ENCODE peak calls at places on chromosomes 4 and X, in nine cellular contexts. T is pancreas; P is dorsolateral prefrontal cortex; A is spleen; S is CD4-positive, alpha-beta memory T cell; D is OCI-LY7; W is cardiac muscle cell; Y is fibroblast of lung; R is CD8-positive, alpha-beta T cell. E is an unnamed sample.

GRCh38 chr4:15354790-15355418 is 72.9 kb upstream of the C1QTNF7 start:
- DNase-seq in S (no peak), A (no peak), T (no peak), W (no peak), P (no peak), R (no peak), D (peak), Y (peak), E (peak)

GRCh38 chr4:72374156-72374555 is 194.9 kb downstream of the ADAMTS3 start:
- DNase-seq in P (no peak), T (no peak), A (no peak), S (no peak), W (no peak), D (no peak), R (no peak), Y (no peak), E (no peak)

GRCh38 chr4:88900432-88900831 is 156.6 kb downstream of the FAM13A start:
- DNase-seq in W (no peak), D (no peak), P (no peak), T (no peak), Y (peak), A (no peak), S (no peak), R (no peak), E (no peak)

GRCh38 chr4:46730075-46730474 is 179.0 kb downstream of the COX7B2 start:
- DNase-seq in P (no peak), D (no peak), R (no peak), W (no peak), T (no peak), S (no peak), Y (no peak), A (no peak), E (no peak)

GRCh38 chrX:143139681-143140080 is 114.0 kb downstream of the SPANXN4 start:
- DNase-seq in D (no peak), P (no peak), W (no peak), S (no peak), Y (no peak), R (no peak), A (no peak), T (no peak), E (no peak)

GRCh38 chr4:119172223-119172622 is 36.6 kb downstream of the MYOZ2 start:
- DNase-seq in Y (no peak), D (no peak), A (no peak), T (no peak), W (no peak), R (no peak), P (no peak), S (no peak), E (no peak)

GRCh38 chr4:6960154-6960553 is 50.5 kb downstream of the TBC1D14 start:
- DNase-seq in A (no peak), S (no peak), T (no peak), R (no peak), P (no peak), W (no peak), Y (no peak), D (no peak), E (no peak)

GRCh38 chrX:85359051-85359450 is 20.4 kb downstream of the POF1B start:
- DNase-seq in P (no peak), R (no peak), A (no peak), W (no peak), D (no peak), Y (no peak), T (no peak), S (no peak), E (no peak)

GRCh38 chr4:52912608-52913007 is 50.5 kb downstream of the RASL11B start:
- DNase-seq in T (no peak), Y (no peak), W (no peak), D (no peak), S (no peak), P (no peak), R (no peak), A (no peak), E (no peak)

GRCh38 chr4:3372933-3373465 is 68.8 kb upstream of the HGFAC start:
- DNase-seq in T (no peak), P (no peak), D (no peak), R (no peak), A (peak), Y (no peak), W (no peak), S (peak), E (peak)

GRCh38 chr4:3229964-3230363 is 19.0 kb upstream of the MSANTD1 start:
- DNase-seq in T (no peak), R (no peak), P (no peak), Y (no peak), S (no peak), A (peak), D (no peak), W (no peak), E (no peak)

GRCh38 chr4:145881991-145882390 is 56.6 kb downstream of the ZNF827 start:
- DNase-seq in S (no peak), P (no peak), D (peak), T (peak), A (no peak), Y (no peak), W (no peak), R (no peak), E (no peak)

GRCh38 chr4:1196421-1197183 is 24.2 kb upstream of the SPON2 start:
- DNase-seq in Y (no peak), P (peak), S (no peak), W (no peak), D (no peak), T (peak), R (no peak), A (no peak), E (no peak)

GRCh38 chr4:169397762-169398161 is 127.0 kb upstream of the SH3RF1 start:
- DNase-seq in T (no peak), Y (peak), S (no peak), A (no peak), D (no peak), R (no peak), W (no peak), P (no peak), E (no peak)

GRCh38 chrX:7088968-7089615 is 58.4 kb upstream of the STS start:
- DNase-seq in P (no peak), T (no peak), S (peak), Y (no peak), A (peak), W (peak), D (peak), R (no peak), E (no peak)

GRCh38 chr4:63580796-63581475 is 828.3 kb downstream of the TECRL start:
- DNase-seq in D (no peak), R (no peak), S (no peak), T (no peak), P (no peak), Y (no peak), W (no peak), A (no peak), E (no peak)

GRCh38 chr4:92477309-92477708 is 173.5 kb downstream of the GRID2 start:
- DNase-seq in Y (no peak), W (no peak), T (no peak), D (no peak), P (no peak), R (no peak), A (no peak), S (no peak), E (no peak)

GRCh38 chr4:66034671-66035070 is 364.4 kb upstream of the EPHA5 start:
- DNase-seq in D (no peak), P (no peak), R (no peak), A (no peak), Y (no peak), T (no peak), S (no peak), W (no peak), E (no peak)

GRCh38 chrX:24619647-24620046 is 27.5 kb downstream of the PCYT1B start:
- DNase-seq in R (no peak), T (no peak), Y (peak), D (no peak), S (no peak), W (peak), A (no peak), P (no peak), E (no peak)

GRCh38 chrX:65595460-65595876 is 60.9 kb upstream of the LAS1L start:
- DNase-seq in W (peak), A (peak), R (peak), D (peak), T (peak), P (peak), S (peak), Y (peak), E (peak)

GRCh38 chr4:118816538-118817177 is 19.3 kb downstream of the SEC24D start:
- DNase-seq in R (no peak), Y (peak), D (no peak), S (no peak), A (no peak), P (no peak), W (no peak), T (no peak), E (no peak)

GRCh38 chr4:40200881-40201797 is 4.3 kb downstream of the RHOH start:
- DNase-seq in T (no peak), S (peak), P (no peak), Y (peak), A (no peak), D (peak), W (no peak), R (no peak), E (no peak)

GRCh38 chrX:75038925-75039324 is 113.7 kb upstream of the NEXMIF start:
- DNase-seq in Y (peak), W (peak), A (no peak), S (peak), D (peak), R (no peak), P (no peak), T (no peak), E (no peak)

GRCh38 chrX:40402771-40403533 is 177.8 kb upstream of the ATP6AP2 start:
- DNase-seq in D (no peak), R (no peak), P (no peak), S (no peak), A (no peak), Y (peak), T (no peak), W (no peak), E (peak)

GRCh38 chr4:181548873-181549541 is 694.2 kb upstream of the TENM3 start:
- DNase-seq in P (no peak), R (no peak), Y (peak), T (no peak), A (no peak), W (no peak), D (no peak), S (no peak), E (no peak)

GRCh38 chrX:72351606-72352338 is 46.1 kb upstream of the CITED1 start:
- DNase-seq in R (no peak), Y (peak), P (no peak), W (no peak), S (no peak), T (no peak), D (no peak), A (no peak), E (no peak)

GRCh38 chr4:73816814-73817213 is 19.7 kb upstream of the CXCL6 start:
- DNase-seq in P (no peak), A (no peak), T (no peak), S (no peak), R (no peak), D (no peak), Y (peak), W (no peak), E (peak)

GRCh38 chr4:40199999-40200880 is 3.4 kb downstream of the RHOH start:
- DNase-seq in T (no peak), W (no peak), D (peak), P (no peak), Y (no peak), R (no peak), A (no peak), S (peak), E (no peak)

GRCh38 chr4:130214268-130214667 is 1118.3 kb downstream of the C4orf33 start:
- DNase-seq in Y (no peak), A (no peak), P (no peak), W (no peak), R (no peak), S (no peak), D (no peak), T (no peak), E (no peak)
- H3K27ac ChIP-seq in Y (no peak), A (no peak), P (no peak), W (no peak), R (no peak), S (no peak), D (no peak), T (no peak), E (no peak)

DNA sequence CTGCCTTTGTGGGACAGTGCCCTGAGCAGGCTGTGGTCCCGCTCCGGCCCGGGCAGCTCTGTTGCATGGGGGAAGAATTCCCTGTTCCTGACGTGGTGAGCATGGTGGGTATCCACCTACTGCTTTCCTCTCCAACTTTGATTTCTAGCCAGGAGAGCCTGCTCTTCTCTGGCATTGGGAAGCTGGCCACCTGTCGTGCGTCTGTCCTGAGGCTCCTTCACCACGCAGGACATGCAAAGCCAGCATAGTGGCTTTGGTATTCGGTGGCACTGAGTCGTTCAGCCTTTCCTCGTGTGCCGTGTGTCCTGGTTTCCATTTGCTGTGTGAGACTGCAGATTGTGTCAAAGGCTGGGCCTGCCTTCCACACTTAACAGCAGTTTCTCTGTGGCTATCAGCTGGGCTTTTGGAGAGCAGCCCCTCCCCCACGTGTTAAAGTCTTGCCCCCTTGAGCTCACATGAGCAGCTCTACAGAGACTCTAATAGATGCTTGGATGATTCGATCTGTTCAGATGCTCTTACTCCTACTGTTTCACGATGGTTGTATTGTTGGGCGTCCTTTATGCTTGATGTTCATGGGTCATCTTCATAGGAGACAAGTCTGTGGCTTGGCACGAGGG is 46.4 kb upstream of the CLCN4 start:
- DNase-seq in A (no peak), T (no peak), P (no peak), D (no peak), R (no peak), Y (no peak), W (no peak), S (no peak), E (no peak)
- H3K27ac ChIP-seq in A (peak), T (no peak), P (peak), D (peak), R (peak), Y (no peak), W (no peak), S (peak), E (no peak)

GRCh38 chr4:38072578-38072977 is 112.4 kb downstream of the PTTG2 start:
- DNase-seq in T (no peak), D (no peak), S (no peak), W (no peak), A (no peak), R (no peak), Y (peak), P (no peak), E (no peak)
- H3K27ac ChIP-seq in T (peak), D (no peak), S (no peak), W (peak), A (peak), R (no peak), Y (no peak), P (no peak), E (peak)

DNA sequence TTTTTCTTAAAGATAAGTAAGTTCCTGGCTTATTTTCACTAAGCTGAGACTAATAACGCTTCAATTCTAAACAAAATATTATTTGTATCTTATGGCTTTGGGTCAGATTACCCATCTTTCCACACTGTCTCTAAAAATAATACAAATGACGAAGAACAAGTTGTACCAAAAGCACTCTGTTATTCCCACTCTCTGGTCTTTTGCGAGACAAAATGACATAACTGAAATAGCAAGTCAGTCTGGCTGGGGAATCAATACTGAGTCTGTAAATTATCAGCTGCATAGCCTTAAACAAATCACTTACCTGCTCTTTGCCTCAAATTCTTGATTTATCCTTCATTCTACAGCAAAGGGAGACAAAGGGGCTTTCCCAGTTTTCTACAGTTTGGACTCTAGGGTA is 40.9 kb downstream of the SOWAHB start:
- DNase-seq in D (no peak), W (no peak), Y (no peak), P (no peak), A (no peak), R (no peak), T (no peak), S (no peak), E (no peak)
- H3K27ac ChIP-seq in D (no peak), W (no peak), Y (no peak), P (no peak), A (peak), R (no peak), T (no peak), S (no peak), E (no peak)